ENCODE peak calls at places on chromosomes 1 and 21, in eight cellular contexts. I is tibial artery, T is ovary, W is astrocyte of the spinal cord, J is prostate gland, M is pancreas, Q is fibroblast of pulmonary artery, G is cardiac muscle cell. K is an unnamed sample.
A peak's percentile ranks its signal among the peaks of the same experiment; 100 is the strongest.

GRCh38 chr21:44444286-44444931 is 10.9 kb upstream of the LRRC3 start:
- DNase-seq in Q (no peak), W (no peak), G (no peak), I (peak; percentile 38), M (no peak), T (peak; percentile 2), J (no peak), K (peak; percentile 69)

GRCh38 chr1:81231729-81232038 is 569.0 kb upstream of the ADGRL2 start:
- DNase-seq in M (no peak), I (no peak), W (peak; percentile 5), G (no peak), J (no peak), Q (no peak), T (no peak), K (no peak)

GRCh38 chr1:98203461-98203860 is 282.6 kb upstream of the DPYD start:
- DNase-seq in W (peak; percentile 61), M (no peak), Q (peak; percentile 35), G (no peak), I (no peak), J (no peak), T (no peak), K (no peak)

GRCh38 chr1:71413441-71414170 is 332.8 kb upstream of the ZRANB2 start:
- DNase-seq in I (no peak), T (no peak), Q (peak; percentile 16), W (no peak), J (no peak), M (no peak), G (no peak), K (no peak)

GRCh38 chr21:42406201-42406601 is 2.5 kb downstream of the UBASH3A start:
- DNase-seq in J (no peak), G (no peak), I (no peak), Q (no peak), T (no peak), W (no peak), M (no peak), K (peak; percentile 72)

GRCh38 chr1:227330709-227331108 is 12.4 kb upstream of the CDC42BPA start:
- DNase-seq in I (no peak), Q (no peak), M (no peak), J (no peak), W (no peak), G (no peak), T (no peak), K (no peak)

GRCh38 chr1:240571782-240572181 is 40.2 kb downstream of the GREM2 start:
- DNase-seq in T (no peak), I (no peak), M (no peak), W (no peak), G (no peak), Q (no peak), J (no peak), K (no peak)

GRCh38 chr1:108089482-108089881 is 110.7 kb downstream of the SLC25A24 start:
- DNase-seq in M (no peak), W (no peak), J (no peak), Q (no peak), I (no peak), T (no peak), G (no peak), K (no peak)

GRCh38 chr1:241582921-241583321 is 50.7 kb downstream of the KMO start:
- DNase-seq in M (no peak), I (no peak), T (no peak), G (no peak), Q (no peak), J (no peak), W (no peak), K (no peak)

GRCh38 chr1:51714374-51715019 is 97.6 kb downstream of the OSBPL9 start:
- DNase-seq in Q (no peak), I (no peak), W (no peak), M (no peak), T (no peak), G (no peak), J (no peak), K (no peak)

GRCh38 chr1:236007781-236008180 is 57.1 kb downstream of the NID1 start:
- DNase-seq in W (no peak), M (no peak), I (no peak), T (no peak), Q (no peak), G (no peak), J (no peak), K (no peak)

GRCh38 chr1:8122160-8122476 is 96.0 kb upstream of the ERRFI1 start:
- DNase-seq in M (no peak), G (no peak), Q (peak; percentile 49), T (no peak), J (no peak), W (peak; percentile 82), I (peak; percentile 68), K (no peak)

GRCh38 chr1:247906504-247907047 is 11.2 kb downstream of the OR2W3 start:
- DNase-seq in T (no peak), I (no peak), G (no peak), J (no peak), M (no peak), W (peak; percentile 69), Q (peak; percentile 23), K (no peak)

GRCh38 chr1:18693256-18694098 is 62.8 kb downstream of the PAX7 start:
- DNase-seq in W (no peak), J (no peak), I (no peak), G (peak; percentile 50), T (no peak), Q (no peak), M (no peak), K (no peak)

DNA sequence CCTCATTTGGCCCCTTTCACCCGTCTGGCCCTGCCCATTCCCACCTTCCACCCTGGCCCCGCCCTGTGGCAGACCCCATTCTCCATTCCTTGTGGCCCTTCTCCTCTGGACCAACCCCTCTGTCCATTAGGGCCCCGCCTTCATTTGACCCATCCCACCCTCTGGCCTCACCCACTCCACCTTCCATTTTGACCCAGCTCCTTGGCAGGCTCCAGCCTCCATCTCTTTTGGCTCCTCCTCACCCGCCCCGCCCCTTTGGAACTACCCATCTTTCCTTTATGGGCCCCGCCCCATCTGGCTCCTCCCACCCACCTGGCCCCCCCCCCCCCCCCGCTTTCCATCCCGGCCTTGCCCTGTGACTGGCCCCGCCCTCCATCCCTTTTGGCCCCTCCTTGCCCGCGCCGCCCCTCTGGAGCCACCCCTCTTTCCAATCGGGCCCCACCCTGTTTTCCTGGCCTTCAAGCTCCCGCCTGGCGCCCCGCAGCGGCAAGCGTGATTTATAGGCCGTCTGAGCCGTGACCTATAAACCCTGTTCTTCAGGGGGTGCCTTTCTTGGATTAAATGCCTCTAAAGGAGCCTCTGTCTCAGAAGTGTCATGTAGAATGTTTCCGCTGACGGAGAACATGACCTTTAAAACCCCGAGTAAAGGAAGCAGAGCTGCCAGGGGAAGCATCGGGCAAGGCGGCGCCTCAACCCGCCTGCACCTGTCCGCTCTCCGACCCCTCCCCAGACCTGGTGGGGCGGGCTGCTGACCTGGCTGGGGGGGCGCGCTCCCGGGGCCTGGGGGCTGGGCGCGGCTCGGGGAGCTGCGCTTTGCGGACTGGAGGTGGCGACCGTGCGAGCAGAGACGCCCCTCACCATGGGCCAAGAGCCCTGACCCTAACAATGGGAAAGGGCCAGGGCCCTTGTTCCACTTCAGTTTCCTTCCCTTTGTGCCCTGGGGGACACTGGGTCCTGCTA is 178.0 kb downstream of the CAMTA1 start:
- DNase-seq in W (no peak), G (peak; percentile 95), I (no peak), M (peak; percentile 63), Q (no peak), T (peak; percentile 66), J (no peak), K (no peak)
- H3K4me3 ChIP-seq in W (no peak overlapping the region), G (peak overlapping the region; percentile 21), I (no peak overlapping the region), M (no peak overlapping the region), Q (no peak overlapping the region), T (no peak overlapping the region), J (no peak overlapping the region), K (peak overlapping the region; percentile 6)

DNA sequence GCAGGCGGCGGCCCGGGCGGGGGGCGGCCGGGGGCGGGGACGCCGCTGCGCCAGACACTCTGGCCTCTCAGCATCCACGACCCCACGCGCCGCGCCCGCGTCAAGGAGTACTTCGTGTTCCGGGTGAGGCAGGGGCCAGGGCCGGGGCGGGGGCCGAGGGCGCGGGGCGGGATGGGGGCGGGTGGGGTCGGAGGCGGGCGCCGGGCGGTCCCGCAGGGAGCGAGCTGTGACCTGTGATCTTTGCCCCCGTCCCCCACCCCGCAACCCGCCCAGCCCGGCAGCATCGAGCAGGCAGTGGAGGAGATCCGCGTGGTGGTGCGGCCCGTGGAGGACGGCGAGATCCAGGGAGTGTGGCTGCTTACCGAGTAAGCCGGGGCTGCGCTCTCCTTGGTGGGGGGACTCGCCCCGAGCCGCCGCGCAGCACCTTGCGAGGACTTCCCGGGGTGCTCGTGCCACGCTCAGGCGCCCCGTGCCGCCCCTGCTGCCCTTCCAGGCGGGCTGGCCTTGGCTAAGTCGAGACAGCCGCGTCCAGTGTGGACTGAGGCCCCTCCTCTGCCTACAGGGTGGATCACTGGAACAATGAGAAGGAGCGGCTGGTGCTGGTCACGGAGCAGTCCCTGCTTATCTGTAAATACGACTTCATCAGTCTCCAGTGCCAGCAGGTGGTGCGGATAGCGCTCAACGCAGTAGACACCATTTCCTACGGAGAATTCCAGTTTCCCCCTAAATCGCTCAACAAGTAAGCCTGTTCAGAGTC is 514 bp downstream of the TPRG1L start:
- DNase-seq in J (peak; percentile 39), G (peak; percentile 58), W (peak; percentile 18), T (no peak), I (no peak), Q (peak; percentile 61), M (peak; percentile 71), K (peak; percentile 91)
- TF ChIP-seq CTCF in J (no peak), G (no peak), W (no peak), T (no peak), I (no peak), Q (no peak), M (no peak), K (no peak)

DNA sequence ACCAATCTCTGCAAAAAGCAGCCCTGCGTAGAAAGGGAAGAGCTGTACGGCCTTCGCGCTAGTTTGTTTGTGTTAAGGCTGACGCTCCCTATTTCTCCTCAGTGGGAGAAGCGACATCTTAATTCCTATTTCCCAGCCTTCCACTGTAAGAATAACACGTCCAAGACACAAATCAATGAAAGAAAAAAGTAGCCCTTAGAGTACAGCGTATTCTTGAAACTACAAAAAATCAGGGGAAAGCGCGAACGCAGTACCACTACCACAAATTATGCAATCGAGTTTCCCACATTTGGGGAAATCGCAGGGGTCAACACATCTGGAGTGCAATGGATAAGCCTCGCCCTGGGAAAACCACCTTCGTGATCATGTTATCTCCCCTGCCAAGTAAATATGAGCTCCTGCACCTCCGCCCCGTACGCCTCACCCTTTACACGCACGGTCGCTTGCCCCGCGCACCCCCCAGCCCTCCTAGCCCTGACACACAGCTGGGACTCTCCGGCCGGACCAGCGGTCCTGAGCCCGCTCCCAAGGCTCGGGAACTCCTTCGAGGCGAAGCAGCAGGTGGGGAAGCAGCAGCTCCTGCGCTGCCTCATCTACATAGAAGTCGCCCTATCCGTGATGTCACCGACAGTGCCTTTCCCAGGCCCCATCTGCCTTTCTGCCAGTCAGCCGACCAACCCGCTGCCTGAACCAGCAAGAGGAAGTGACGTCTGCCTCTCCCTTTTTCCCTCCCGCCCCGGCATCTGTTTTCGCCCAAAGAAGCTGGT is 94.7 kb downstream of the PPIAL4G start:
- DNase-seq in M (peak; percentile 85), W (peak; percentile 94), I (peak; percentile 94), T (peak; percentile 88), J (peak; percentile 90), Q (peak; percentile 89), G (peak; percentile 64), K (peak; percentile 97)
- H3K4me3 ChIP-seq in M (peak overlapping the region; percentile 43), W (peak overlapping the region; percentile 48), I (peak overlapping the region; percentile 58), T (peak overlapping the region; percentile 50), J (peak overlapping the region; percentile 51), Q (peak overlapping the region; percentile 54), G (peak overlapping the region; percentile 16), K (peak overlapping the region; percentile 46)

DNA sequence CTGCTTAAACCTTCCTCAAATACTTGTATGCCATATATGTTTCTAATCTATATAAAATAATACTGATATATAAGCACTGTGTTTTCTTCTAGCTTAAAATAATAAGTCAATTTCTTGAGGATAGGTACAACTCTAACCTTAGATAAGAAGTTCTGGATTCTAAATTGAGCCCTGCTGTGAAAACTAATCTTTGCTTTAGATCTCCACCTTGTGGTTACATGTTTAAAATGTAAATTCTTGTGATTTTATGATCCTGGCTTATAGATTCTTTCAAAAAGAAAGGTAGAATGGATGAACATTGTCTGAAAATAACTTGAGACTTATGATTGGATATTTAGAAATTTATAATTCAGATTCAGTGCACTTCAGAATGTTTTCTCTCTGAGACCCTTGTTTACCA is 38.9 kb upstream of the HMCN1 start:
- DNase-seq in I (no peak), Q (no peak), T (no peak), W (no peak), G (no peak), J (no peak), M (no peak), K (no peak)
- TF ChIP-seq CTCF in I (no peak), Q (no peak), T (no peak), W (peak; percentile 8), G (no peak), J (peak; percentile 24), M (no peak), K (no peak)